ENCODE peak calls at places on chromosomes 4 and X, in ten cellular contexts. V is transverse colon, Y is stromal cell of bone marrow, F is Calu3, M is stomach, N is cardiac fibroblast, L is ecto neural progenitor cell, B is GM19239, H is ovary, I is fibroblast of lung. U is an unnamed sample.

GRCh38 chr4:121957266-121957665 is 5.4 kb upstream of the TRPC3 start:
- DNase-seq in H (no peak), B (no peak), N (no peak), L (no peak), I (no peak), M (no peak), Y (no peak), F (no peak), V (peak; percentile 37), U (no peak)

GRCh38 chrX:71563921-71564320 is 14.3 kb upstream of the GCNA start:
- DNase-seq in F (no peak), L (no peak), H (no peak), M (no peak), I (no peak), V (no peak), B (no peak), Y (no peak), N (no peak), U (no peak)

GRCh38 chrX:71615056-71615455 is 3.3 kb downstream of the CXCR3 start:
- DNase-seq in F (no peak), B (no peak), V (no peak), L (no peak), I (no peak), Y (no peak), N (no peak), M (no peak), H (no peak), U (no peak)

GRCh38 chrX:153179131-153179530 is at the start of gene MAGEA1:
- DNase-seq in Y (no peak), M (no peak), H (no peak), B (no peak), L (no peak), I (no peak), F (no peak), N (no peak), V (no peak), U (no peak)

GRCh38 chr4:55925235-55925634 is 23.5 kb upstream of the CEP135 start:
- DNase-seq in V (no peak), F (no peak), N (peak; percentile 44), L (no peak), B (no peak), H (no peak), Y (no peak), I (peak; percentile 23), M (no peak), U (no peak)

GRCh38 chrX:70016513-70016912 is 33.2 kb downstream of the AWAT2 start:
- DNase-seq in Y (no peak), N (no peak), L (no peak), V (no peak), B (no peak), F (no peak), H (no peak), M (no peak), I (no peak), U (no peak)

GRCh38 chr4:88522702-88523324 is 763 bp downstream of the PYURF start:
- DNase-seq in N (peak; percentile 43), V (peak; percentile 30), M (peak; percentile 38), F (peak; percentile 8), L (peak; percentile 50), H (peak; percentile 47), Y (no peak), B (no peak), I (peak; percentile 34), U (peak; percentile 23)

GRCh38 chr4:60913646-60914045 is 286.5 kb upstream of the ADGRL3 start:
- DNase-seq in N (no peak), I (no peak), V (no peak), B (no peak), Y (no peak), H (no peak), M (no peak), F (no peak), L (no peak), U (no peak)

GRCh38 chr4:123674752-123675151 is 278.2 kb downstream of the SPRY1 start:
- DNase-seq in L (no peak), Y (no peak), B (no peak), N (no peak), M (no peak), V (no peak), H (no peak), F (no peak), I (no peak), U (no peak)

GRCh38 chr4:158020734-158021346 is 152.0 kb downstream of the GASK1B start:
- DNase-seq in B (no peak), Y (peak; percentile 72), V (no peak), N (peak; percentile 95), L (no peak), H (no peak), I (peak; percentile 98), M (no peak), F (no peak), U (peak; percentile 54)

GRCh38 chr4:54473077-54473545 is 184.6 kb upstream of the KIT start:
- DNase-seq in Y (no peak), M (peak; percentile 27), L (no peak), N (peak; percentile 24), B (no peak), H (no peak), F (no peak), V (no peak), I (no peak), U (no peak)

GRCh38 chr4:97576955-97577354 is 566.3 kb downstream of the STPG2 start:
- DNase-seq in M (no peak), B (no peak), L (no peak), Y (no peak), V (no peak), F (no peak), I (peak; percentile 44), N (no peak), H (no peak), U (no peak)